ENCODE peak calls at places on chromosomes 6 and 20, in seven cellular contexts. One of them, this sample, is unnamed.

GRCh38 chr20:14700641-14700965 is 363.2 kb upstream of the FLRT3 start:
- DNase-seq in uterus: no peak
- DNase-seq in PC-3: peak; percentile 70
- DNase-seq in GM10248: no peak
- DNase-seq in mucosa of descending colon: no peak
- DNase-seq in endothelial cell: no peak
- DNase-seq in heart left ventricle: no peak
- DNase-seq in this sample: no peak

GRCh38 chr6:79544939-79545450 is 7.8 kb upstream of the LCA5 start:
- DNase-seq in mucosa of descending colon: peak; percentile 57
- DNase-seq in endothelial cell: peak; percentile 78
- DNase-seq in PC-3: peak; percentile 93
- DNase-seq in uterus: peak; percentile 74
- DNase-seq in GM10248: peak; percentile 77
- DNase-seq in heart left ventricle: peak; percentile 62
- DNase-seq in this sample: peak; percentile 2

GRCh38 chr6:44856495-44856878 is 469.0 kb downstream of the CDC5L start:
- DNase-seq in mucosa of descending colon: no peak
- DNase-seq in endothelial cell: no peak
- DNase-seq in heart left ventricle: no peak
- DNase-seq in PC-3: no peak
- DNase-seq in uterus: no peak
- DNase-seq in GM10248: no peak
- DNase-seq in this sample: no peak

GRCh38 chr20:62382306-62383198 is 4.4 kb upstream of the RPS21 start:
- DNase-seq in GM10248: peak; percentile 86
- DNase-seq in heart left ventricle: peak; percentile 84
- DNase-seq in endothelial cell: peak; percentile 82
- DNase-seq in PC-3: peak; percentile 92
- DNase-seq in uterus: peak; percentile 70
- DNase-seq in mucosa of descending colon: peak; percentile 87
- DNase-seq in this sample: peak; percentile 87

GRCh38 chr20:25148181-25148981 is 47.1 kb upstream of the ENTPD6 start:
- DNase-seq in endothelial cell: no peak
- DNase-seq in GM10248: no peak
- DNase-seq in PC-3: no peak
- DNase-seq in uterus: peak; percentile 47
- DNase-seq in heart left ventricle: no peak
- DNase-seq in mucosa of descending colon: peak; percentile 53
- DNase-seq in this sample: peak; percentile 74

GRCh38 chr20:57772349-57772964 is 62.6 kb upstream of the PMEPA1 start:
- DNase-seq in uterus: no peak
- DNase-seq in mucosa of descending colon: no peak
- DNase-seq in GM10248: no peak
- DNase-seq in heart left ventricle: no peak
- DNase-seq in endothelial cell: no peak
- DNase-seq in PC-3: peak; percentile 99
- DNase-seq in this sample: peak; percentile 43

GRCh38 chr20:51388227-51388626 is 154.3 kb downstream of the NFATC2 start:
- DNase-seq in GM10248: no peak
- DNase-seq in PC-3: peak; percentile 93
- DNase-seq in endothelial cell: no peak
- DNase-seq in heart left ventricle: no peak
- DNase-seq in uterus: no peak
- DNase-seq in mucosa of descending colon: no peak
- DNase-seq in this sample: no peak

GRCh38 chr20:36404435-36404978 is 98.4 kb downstream of the DLGAP4 start:
- DNase-seq in mucosa of descending colon: no peak
- DNase-seq in uterus: no peak
- DNase-seq in GM10248: no peak
- DNase-seq in heart left ventricle: no peak
- DNase-seq in endothelial cell: no peak
- DNase-seq in PC-3: no peak
- DNase-seq in this sample: no peak

GRCh38 chr6:125957845-125958244 is 1.3 kb downstream of the HINT3 start:
- DNase-seq in uterus: no peak
- DNase-seq in endothelial cell: no peak
- DNase-seq in mucosa of descending colon: no peak
- DNase-seq in GM10248: peak; percentile 28
- DNase-seq in heart left ventricle: no peak
- DNase-seq in PC-3: peak; percentile 58
- DNase-seq in this sample: peak; percentile 22

GRCh38 chr20:44689809-44690208 is 25.4 kb upstream of the CCN5 start:
- DNase-seq in endothelial cell: no peak
- DNase-seq in PC-3: no peak
- DNase-seq in uterus: no peak
- DNase-seq in mucosa of descending colon: no peak
- DNase-seq in GM10248: no peak
- DNase-seq in heart left ventricle: no peak
- DNase-seq in this sample: no peak

GRCh38 chr6:70254784-70255183 is 48.1 kb downstream of the COL9A1 start:
- DNase-seq in mucosa of descending colon: no peak
- DNase-seq in heart left ventricle: no peak
- DNase-seq in uterus: no peak
- DNase-seq in PC-3: no peak
- DNase-seq in endothelial cell: no peak
- DNase-seq in GM10248: no peak
- DNase-seq in this sample: no peak

GRCh38 chr20:61414455-61414991 is 162.5 kb downstream of the CDH4 start:
- DNase-seq in endothelial cell: no peak
- DNase-seq in GM10248: no peak
- DNase-seq in heart left ventricle: no peak
- DNase-seq in mucosa of descending colon: no peak
- DNase-seq in uterus: no peak
- DNase-seq in PC-3: no peak
- DNase-seq in this sample: no peak

GRCh38 chr6:39294133-39294532 is 20.1 kb downstream of the KCNK17 start:
- DNase-seq in GM10248: no peak
- DNase-seq in mucosa of descending colon: no peak
- DNase-seq in heart left ventricle: no peak
- DNase-seq in uterus: no peak
- DNase-seq in endothelial cell: no peak
- DNase-seq in PC-3: no peak
- DNase-seq in this sample: no peak

GRCh38 chr6:22829070-22829469 is 259.7 kb downstream of the HDGFL1 start:
- DNase-seq in mucosa of descending colon: no peak
- DNase-seq in PC-3: peak; percentile 46
- DNase-seq in heart left ventricle: no peak
- DNase-seq in uterus: no peak
- DNase-seq in GM10248: no peak
- DNase-seq in endothelial cell: no peak
- DNase-seq in this sample: no peak

GRCh38 chr6:74733830-74734591 is 471.8 kb downstream of the COL12A1 start:
- DNase-seq in GM10248: no peak
- DNase-seq in endothelial cell: no peak
- DNase-seq in uterus: no peak
- DNase-seq in PC-3: no peak
- DNase-seq in heart left ventricle: no peak
- DNase-seq in mucosa of descending colon: no peak
- DNase-seq in this sample: no peak

GRCh38 chr6:159109391-159109790 is 59.8 kb upstream of the FNDC1 start:
- DNase-seq in mucosa of descending colon: peak; percentile 43
- DNase-seq in endothelial cell: no peak
- DNase-seq in heart left ventricle: no peak
- DNase-seq in GM10248: no peak
- DNase-seq in PC-3: no peak
- DNase-seq in uterus: no peak
- DNase-seq in this sample: no peak

GRCh38 chr6:75530696-75531095 is 37.1 kb upstream of the FILIP1 start:
- DNase-seq in mucosa of descending colon: no peak
- DNase-seq in heart left ventricle: no peak
- DNase-seq in endothelial cell: no peak
- DNase-seq in PC-3: no peak
- DNase-seq in uterus: no peak
- DNase-seq in GM10248: no peak
- DNase-seq in this sample: no peak

GRCh38 chr6:41667195-41667594 is 28.9 kb downstream of the MDFI start:
- DNase-seq in PC-3: no peak
- DNase-seq in uterus: no peak
- DNase-seq in GM10248: no peak
- DNase-seq in heart left ventricle: no peak
- DNase-seq in endothelial cell: no peak
- DNase-seq in mucosa of descending colon: no peak
- DNase-seq in this sample: no peak

GRCh38 chr6:11315743-11316437 is 83.4 kb upstream of the NEDD9 start:
- DNase-seq in GM10248: no peak
- DNase-seq in mucosa of descending colon: no peak
- DNase-seq in endothelial cell: no peak
- DNase-seq in heart left ventricle: no peak
- DNase-seq in uterus: no peak
- DNase-seq in PC-3: peak; percentile 93
- DNase-seq in this sample: no peak

GRCh38 chr20:32538526-32538918 is 46.6 kb downstream of the NOL4L start:
- DNase-seq in mucosa of descending colon: peak; percentile 39
- DNase-seq in heart left ventricle: peak; percentile 54
- DNase-seq in uterus: no peak
- DNase-seq in endothelial cell: no peak
- DNase-seq in GM10248: no peak
- DNase-seq in PC-3: no peak
- DNase-seq in this sample: peak; percentile 51

GRCh38 chr20:52447232-52447566 is 255.6 kb upstream of the ZFP64 start:
- DNase-seq in GM10248: no peak
- DNase-seq in uterus: no peak
- DNase-seq in mucosa of descending colon: no peak
- DNase-seq in endothelial cell: no peak
- DNase-seq in heart left ventricle: no peak
- DNase-seq in PC-3: no peak
- DNase-seq in this sample: no peak

GRCh38 chr6:4581468-4582420 is 194.5 kb upstream of the CDYL start:
- DNase-seq in mucosa of descending colon: no peak
- DNase-seq in endothelial cell: peak; percentile 47
- DNase-seq in heart left ventricle: no peak
- DNase-seq in PC-3: peak; percentile 35
- DNase-seq in uterus: no peak
- DNase-seq in GM10248: no peak
- DNase-seq in this sample: no peak

GRCh38 chr6:161128680-161129196 is 137.2 kb downstream of the MAP3K4 start:
- DNase-seq in heart left ventricle: no peak
- DNase-seq in endothelial cell: no peak
- DNase-seq in uterus: no peak
- DNase-seq in GM10248: no peak
- DNase-seq in mucosa of descending colon: no peak
- DNase-seq in PC-3: peak; percentile 62
- DNase-seq in this sample: peak; percentile 58

GRCh38 chr6:2952557-2953095 is 18.7 kb downstream of the SERPINB6 start:
- DNase-seq in PC-3: peak; percentile 76
- DNase-seq in endothelial cell: peak; percentile 90
- DNase-seq in uterus: peak; percentile 85
- DNase-seq in mucosa of descending colon: peak; percentile 90
- DNase-seq in heart left ventricle: peak; percentile 87
- DNase-seq in GM10248: peak; percentile 50
- DNase-seq in this sample: peak; percentile 77

GRCh38 chr20:32040142-32040953 is 11.7 kb upstream of the HCK start:
- DNase-seq in endothelial cell: no peak
- DNase-seq in PC-3: no peak
- DNase-seq in heart left ventricle: peak; percentile 79
- DNase-seq in uterus: no peak
- DNase-seq in GM10248: peak; percentile 61
- DNase-seq in mucosa of descending colon: peak; percentile 36
- DNase-seq in this sample: no peak

GRCh38 chr6:111663232-111663631 is 57.6 kb upstream of the TRAF3IP2 start:
- DNase-seq in endothelial cell: peak; percentile 18
- DNase-seq in heart left ventricle: no peak
- DNase-seq in uterus: peak; percentile 61
- DNase-seq in GM10248: no peak
- DNase-seq in PC-3: no peak
- DNase-seq in mucosa of descending colon: no peak
- DNase-seq in this sample: no peak
- TF ChIP-seq CTCF in endothelial cell: no peak
- TF ChIP-seq CTCF in heart left ventricle: peak; percentile 8
- TF ChIP-seq CTCF in uterus: no peak
- TF ChIP-seq CTCF in GM10248: no peak
- TF ChIP-seq CTCF in PC-3: no peak
- TF ChIP-seq CTCF in mucosa of descending colon: no peak
- TF ChIP-seq CTCF in this sample: no peak

DNA sequence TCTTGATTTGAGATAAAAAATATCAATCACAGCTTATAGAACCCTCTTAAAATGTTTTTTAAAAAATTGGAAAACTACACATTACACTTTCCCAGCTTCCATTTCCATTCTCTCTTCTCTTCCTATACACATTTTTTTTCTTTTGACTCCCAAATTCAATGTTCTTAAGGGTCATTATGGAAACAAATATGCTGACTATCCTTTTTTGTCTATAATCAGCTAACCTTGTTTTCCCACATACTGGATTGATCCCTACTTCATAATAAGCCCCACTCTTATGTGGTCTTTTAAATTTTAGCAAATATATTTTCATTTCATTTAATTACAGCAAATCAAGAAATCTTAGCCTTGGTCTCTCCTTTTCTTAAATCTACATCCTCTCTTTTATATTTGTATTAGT is 378.4 kb downstream of the MEI4 start:
- DNase-seq in endothelial cell: no peak
- DNase-seq in PC-3: no peak
- DNase-seq in uterus: no peak
- DNase-seq in GM10248: no peak
- DNase-seq in mucosa of descending colon: no peak
- DNase-seq in heart left ventricle: no peak
- DNase-seq in this sample: no peak
- TF ChIP-seq CTCF in endothelial cell: no peak
- TF ChIP-seq CTCF in PC-3: no peak
- TF ChIP-seq CTCF in uterus: no peak
- TF ChIP-seq CTCF in GM10248: no peak
- TF ChIP-seq CTCF in mucosa of descending colon: no peak
- TF ChIP-seq CTCF in heart left ventricle: no peak
- TF ChIP-seq CTCF in this sample: no peak

GRCh38 chr6:165090206-165090605 is 219.2 kb downstream of the C6orf118 start:
- DNase-seq in PC-3: no peak
- DNase-seq in mucosa of descending colon: no peak
- DNase-seq in uterus: no peak
- DNase-seq in GM10248: no peak
- DNase-seq in endothelial cell: no peak
- DNase-seq in heart left ventricle: no peak
- DNase-seq in this sample: no peak

GRCh38 chr6:165091121-165091785 is 218.2 kb downstream of the C6orf118 start:
- DNase-seq in PC-3: peak; percentile 17
- DNase-seq in mucosa of descending colon: no peak
- DNase-seq in heart left ventricle: no peak
- DNase-seq in GM10248: no peak
- DNase-seq in endothelial cell: no peak
- DNase-seq in uterus: no peak
- DNase-seq in this sample: no peak

GRCh38 chr6:165082631-165083030 is 226.8 kb downstream of the C6orf118 start:
- DNase-seq in mucosa of descending colon: no peak
- DNase-seq in PC-3: no peak
- DNase-seq in uterus: no peak
- DNase-seq in heart left ventricle: no peak
- DNase-seq in endothelial cell: no peak
- DNase-seq in GM10248: no peak
- DNase-seq in this sample: no peak

GRCh38 chr6:165081944-165082532 is 227.4 kb downstream of the C6orf118 start:
- DNase-seq in uterus: no peak
- DNase-seq in mucosa of descending colon: no peak
- DNase-seq in heart left ventricle: no peak
- DNase-seq in PC-3: no peak
- DNase-seq in GM10248: no peak
- DNase-seq in endothelial cell: no peak
- DNase-seq in this sample: no peak

GRCh38 chr6:165086746-165087145 is 222.7 kb downstream of the C6orf118 start:
- DNase-seq in mucosa of descending colon: no peak
- DNase-seq in endothelial cell: no peak
- DNase-seq in uterus: no peak
- DNase-seq in PC-3: no peak
- DNase-seq in heart left ventricle: no peak
- DNase-seq in GM10248: no peak
- DNase-seq in this sample: no peak
- TF ChIP-seq CTCF in mucosa of descending colon: no peak
- TF ChIP-seq CTCF in endothelial cell: no peak
- TF ChIP-seq CTCF in uterus: no peak
- TF ChIP-seq CTCF in PC-3: no peak
- TF ChIP-seq CTCF in heart left ventricle: no peak
- TF ChIP-seq CTCF in GM10248: no peak
- TF ChIP-seq CTCF in this sample: no peak

GRCh38 chr20:768426-768978 is at the start of gene SLC52A3:
- DNase-seq in PC-3: peak; percentile 96
- DNase-seq in uterus: no peak
- DNase-seq in GM10248: no peak
- DNase-seq in mucosa of descending colon: peak; percentile 87
- DNase-seq in heart left ventricle: no peak
- DNase-seq in endothelial cell: peak; percentile 56
- DNase-seq in this sample: peak; percentile 45
- TF ChIP-seq CTCF in PC-3: peak; percentile 92
- TF ChIP-seq CTCF in uterus: no peak
- TF ChIP-seq CTCF in GM10248: no peak
- TF ChIP-seq CTCF in mucosa of descending colon: no peak
- TF ChIP-seq CTCF in heart left ventricle: peak; percentile 62
- TF ChIP-seq CTCF in endothelial cell: peak; percentile 10
- TF ChIP-seq CTCF in this sample: no peak

This sample was measured in activated CD8-positive, alpha-beta T cell treated with anti-CD3 and anti-CD28 coated beads for 36 hours.